ENCODE peak calls at places on chromosomes 5 and 9, in ten cellular contexts. X is H9; E is endodermal cell; A is adipocyte; M is CD8-positive, alpha-beta T cell; W is left ventricle myocardium inferior; V is mucosa of descending colon; C is thoracic aorta; D is K562; O is HepG2. S is an unnamed sample. For H3K4me1, the result is how much of the 10 kb centered on the place peaks cover.

GRCh38 chr5:137761020-137761516 is 6.9 kb upstream of the HNRNPA0 start:
- DNase-seq in X (no peak), E (no peak), A (peak), M (no peak), W (no peak), V (no peak), C (no peak), D (no peak), O (peak), S (no peak)

GRCh38 chr5:176954050-176954449 is 52.5 kb downstream of the UIMC1 start:
- DNase-seq in X (no peak), E (no peak), A (no peak), M (no peak), W (no peak), V (no peak), C (no peak), D (no peak), O (no peak), S (no peak)

GRCh38 chr9:114735732-114736131 is 53.7 kb upstream of the TEX48 start:
- DNase-seq in X (no peak), E (no peak), A (no peak), M (no peak), W (no peak), V (no peak), C (no peak), D (no peak), O (no peak), S (no peak)

GRCh38 chr5:33321026-33321425 is 119.7 kb upstream of the TARS1 start:
- DNase-seq in X (no peak), E (no peak), A (peak), M (no peak), W (no peak), V (no peak), C (peak), D (no peak), O (no peak), S (peak)

GRCh38 chr9:112338561-112338960 is 5.1 kb upstream of the PTBP3 start:
- DNase-seq in X (no peak), E (no peak), A (peak), M (no peak), W (no peak), V (no peak), C (no peak), D (no peak), O (no peak), S (peak)

GRCh38 chr9:135440620-135441019 is 39.0 kb upstream of the PPP1R26 start:
- DNase-seq in X (no peak), E (no peak), A (no peak), M (no peak), W (no peak), V (no peak), C (no peak), D (no peak), O (peak), S (no peak)

GRCh38 chr5:173101245-173101644 is 43.1 kb upstream of the BNIP1 start:
- DNase-seq in X (no peak), E (no peak), A (no peak), M (no peak), W (no peak), V (no peak), C (no peak), D (no peak), O (no peak), S (no peak)

GRCh38 chr9:125663127-125663526 is 43.9 kb downstream of the MAPKAP1 start:
- DNase-seq in X (no peak), E (no peak), A (peak), M (no peak), W (no peak), V (no peak), C (no peak), D (no peak), O (no peak), S (no peak)

GRCh38 chr9:133478851-133479711 is at the start of gene SLC2A6:
- DNase-seq in X (peak), E (peak), A (peak), M (peak), W (peak), V (peak), C (peak), D (peak), O (peak), S (peak)

GRCh38 chr5:30764704-30765103 is 428.8 kb upstream of the CDH6 start:
- DNase-seq in X (no peak), E (no peak), A (peak), M (no peak), W (no peak), V (no peak), C (no peak), D (no peak), O (no peak), S (no peak)

GRCh38 chr5:98108497-98108896 is 665.0 kb upstream of the RGMB start:
- DNase-seq in X (no peak), E (no peak), A (peak), M (no peak), W (no peak), V (no peak), C (no peak), D (no peak), O (no peak), S (no peak)

GRCh38 chr5:115484368-115484767 is 60.2 kb downstream of the FEM1C start:
- DNase-seq in X (no peak), E (no peak), A (no peak), M (no peak), W (no peak), V (no peak), C (no peak), D (no peak), O (no peak), S (no peak)

GRCh38 chr5:134289509-134290113 is 63.7 kb upstream of the PPP2CA start:
- DNase-seq in X (peak), E (peak), A (peak), M (peak), W (no peak), V (no peak), C (no peak), D (peak), O (peak), S (peak)

GRCh38 chr5:171450423-171451246 is 31.2 kb downstream of the FGF18 start:
- DNase-seq in X (peak), E (peak), A (peak), M (peak), W (peak), V (peak), C (peak), D (peak), O (no peak), S (peak)

GRCh38 chr5:91297994-91298393 is 85.1 kb downstream of the ARRDC3 start:
- DNase-seq in X (no peak), E (no peak), A (no peak), M (no peak), W (no peak), V (no peak), C (no peak), D (no peak), O (no peak), S (no peak)

GRCh38 chr5:79109527-79110492 is 1.8 kb upstream of the BHMT start:
- DNase-seq in X (peak), E (peak), A (no peak), M (peak), W (peak), V (peak), C (no peak), D (peak), O (peak), S (peak)

GRCh38 chr9:82491604-82492003 is 503.0 kb downstream of the SPATA31D1 start:
- DNase-seq in X (no peak), E (no peak), A (no peak), M (no peak), W (no peak), V (no peak), C (no peak), D (no peak), O (no peak), S (no peak)

DNA sequence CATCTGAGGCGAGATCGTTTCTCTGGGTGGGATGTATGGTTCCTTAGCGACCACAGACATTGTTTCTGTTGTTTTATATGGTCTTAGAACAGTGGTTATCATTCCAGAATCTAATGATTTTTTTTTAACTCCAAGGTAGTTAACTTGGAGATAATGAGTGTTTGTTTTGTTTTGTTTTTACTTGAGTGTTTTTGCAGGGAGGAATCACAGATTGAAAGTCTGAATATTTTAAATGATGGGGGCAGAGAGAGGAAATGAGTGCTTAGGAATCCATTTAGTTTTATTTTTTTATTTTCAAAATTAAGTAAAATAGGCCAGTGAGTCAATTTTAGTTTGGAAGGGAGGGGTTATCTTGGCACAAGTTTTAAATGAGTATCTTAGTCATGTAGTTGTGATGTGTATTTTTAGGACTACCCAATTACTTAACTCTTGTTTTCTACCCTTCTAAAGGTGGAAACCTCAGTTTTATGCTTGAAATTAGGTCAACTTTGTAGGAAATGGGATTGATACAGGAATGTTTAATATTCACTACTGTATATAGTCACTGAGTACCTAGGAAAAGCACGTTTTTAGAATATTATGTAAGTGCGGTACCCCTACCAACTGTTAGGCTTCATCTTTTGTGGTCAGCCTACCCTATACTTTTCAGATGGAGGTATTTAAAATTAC is 2.0 kb downstream of the UBE2R2 start:
- DNase-seq in X (no peak), E (no peak), A (peak), M (no peak), W (no peak), V (no peak), C (no peak), D (no peak), O (no peak), S (no peak)
- H3K4me1 ChIP-seq in X (under half), E (under half), A (under half), M (under half), W (half or more), V (under half), C (under half), D (under half), O (under half), S (under half)

GRCh38 chr9:79684711-79685575 is 113.2 kb downstream of the TLE4 start:
- DNase-seq in X (no peak), E (no peak), A (peak), M (no peak), W (no peak), V (no peak), C (no peak), D (no peak), O (no peak), S (no peak)

GRCh38 chr9:79688363-79688762 is 116.6 kb downstream of the TLE4 start:
- DNase-seq in X (no peak), E (no peak), A (no peak), M (no peak), W (no peak), V (no peak), C (no peak), D (no peak), O (no peak), S (no peak)

GRCh38 chr9:79685576-79685975 is 113.8 kb downstream of the TLE4 start:
- DNase-seq in X (no peak), E (no peak), A (peak), M (no peak), W (no peak), V (no peak), C (no peak), D (no peak), O (no peak), S (no peak)

GRCh38 chr9:79687131-79687447 is 115.3 kb downstream of the TLE4 start:
- DNase-seq in X (no peak), E (no peak), A (no peak), M (peak), W (no peak), V (no peak), C (no peak), D (no peak), O (no peak), S (no peak)

GRCh38 chr9:79686381-79687130 is 114.8 kb downstream of the TLE4 start:
- DNase-seq in X (no peak), E (no peak), A (peak), M (no peak), W (no peak), V (no peak), C (peak), D (no peak), O (no peak), S (no peak)
- H3K4me1 ChIP-seq in X (under half), E (under half), A (under half), M (under half), W (under half), V (under half), C (under half), D (under half), O (under half), S (under half)

GRCh38 chr9:129994947-129995346 is 48.0 kb downstream of the FNBP1 start:
- DNase-seq in X (no peak), E (no peak), A (peak), M (no peak), W (no peak), V (no peak), C (no peak), D (no peak), O (no peak), S (no peak)
- H3K4me1 ChIP-seq in X (under half), E (under half), A (under half), M (half or more), W (under half), V (under half), C (under half), D (under half), O (under half), S (under half)

GRCh38 chr5:18090177-18090576 is 455.9 kb downstream of the TAF11L14 start:
- DNase-seq in X (no peak), E (no peak), A (no peak), M (no peak), W (no peak), V (no peak), C (no peak), D (no peak), O (no peak), S (no peak)
- H3K4me1 ChIP-seq in X (under half), E (under half), A (under half), M (under half), W (under half), V (under half), C (under half), D (under half), O (under half), S (under half)

DNA sequence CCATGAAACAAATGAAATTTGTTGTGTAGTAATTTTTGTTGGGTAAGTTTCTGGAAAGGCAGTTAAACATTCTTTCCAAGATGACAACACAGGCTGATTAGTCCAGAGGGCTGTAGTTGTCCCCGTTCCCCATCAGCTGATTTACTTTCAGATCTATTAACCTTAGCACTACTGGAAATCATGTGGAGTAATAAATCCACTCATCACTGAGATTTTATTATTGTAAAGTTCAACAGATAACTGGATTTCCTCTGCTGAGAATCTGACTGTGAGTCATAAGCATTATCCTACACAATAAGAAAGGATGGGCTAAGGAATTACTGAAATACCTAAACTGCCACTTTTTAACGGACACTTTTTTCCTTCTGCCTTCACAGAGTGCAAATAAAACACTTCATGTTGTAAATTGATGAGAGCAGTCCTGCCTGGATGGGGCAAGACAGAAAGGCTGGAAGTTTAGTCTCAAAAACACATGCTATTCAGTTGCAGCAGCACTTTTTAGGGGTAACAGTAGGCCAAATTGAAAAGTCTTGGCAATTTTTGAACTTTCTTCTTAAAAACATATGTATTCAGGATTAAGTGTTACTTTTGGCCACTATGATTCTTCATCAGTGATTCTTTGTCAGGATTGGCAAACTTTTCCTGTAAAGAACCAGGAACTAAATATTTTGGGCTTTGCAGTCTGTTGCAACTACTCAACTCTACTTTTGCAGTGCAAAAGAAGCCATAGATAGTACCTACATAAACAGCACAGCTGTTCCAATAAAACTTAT is 7.1 kb downstream of the STOM start:
- DNase-seq in X (no peak), E (no peak), A (peak), M (no peak), W (no peak), V (no peak), C (no peak), D (no peak), O (no peak), S (peak)
- H3K4me1 ChIP-seq in X (under half), E (under half), A (half or more), M (under half), W (half or more), V (under half), C (half or more), D (under half), O (half or more), S (half or more)

GRCh38 chr5:139578348-139578724 is 17.2 kb downstream of the UBE2D2 start:
- DNase-seq in X (no peak), E (no peak), A (no peak), M (no peak), W (no peak), V (no peak), C (no peak), D (no peak), O (no peak), S (no peak)
- H3K4me1 ChIP-seq in X (under half), E (under half), A (under half), M (half or more), W (half or more), V (under half), C (under half), D (under half), O (half or more), S (under half)

DNA sequence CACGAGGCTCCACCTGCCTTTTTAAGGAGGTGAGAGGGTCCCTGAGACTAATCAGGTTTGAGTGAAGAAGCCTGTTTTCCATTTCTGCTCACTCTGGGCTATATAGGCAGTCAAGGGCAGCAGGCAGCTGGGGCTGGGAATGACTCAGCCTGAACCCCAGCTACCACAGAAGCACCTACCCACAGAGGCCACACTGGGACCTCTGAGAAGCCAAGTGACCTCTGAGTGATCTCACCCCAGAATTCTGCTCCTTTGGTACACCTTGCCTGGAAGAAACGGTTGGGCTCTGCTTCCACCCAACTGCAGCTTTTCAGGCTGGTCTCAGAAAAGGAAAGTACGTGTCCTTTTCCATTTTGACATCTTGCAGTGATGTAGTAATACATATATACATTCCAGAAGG is 6.8 kb downstream of the FAM219A start:
- DNase-seq in X (no peak), E (no peak), A (no peak), M (no peak), W (no peak), V (no peak), C (no peak), D (peak), O (no peak), S (no peak)
- H3K4me1 ChIP-seq in X (under half), E (under half), A (under half), M (under half), W (half or more), V (under half), C (under half), D (under half), O (under half), S (under half)

DNA sequence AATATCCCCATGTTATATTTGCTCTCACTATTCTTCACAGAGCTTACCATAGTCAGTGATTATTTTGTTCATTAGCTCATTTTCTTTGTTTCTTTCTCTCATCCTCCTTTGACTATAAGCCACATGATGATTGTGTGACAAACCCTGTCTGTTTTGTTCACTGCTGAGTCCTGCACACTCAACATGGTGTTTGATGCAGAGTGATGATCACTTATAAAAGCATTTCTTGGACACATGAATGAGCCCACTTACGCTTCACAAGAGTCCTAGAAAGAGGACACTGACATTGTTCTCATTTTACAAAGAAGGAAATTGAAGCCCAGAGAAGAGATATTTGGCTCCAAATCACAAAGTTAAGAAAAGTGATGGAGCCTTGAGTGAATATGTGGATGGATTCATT is 13.3 kb downstream of the ABLIM3 start:
- DNase-seq in X (no peak), E (no peak), A (no peak), M (no peak), W (no peak), V (no peak), C (no peak), D (no peak), O (no peak), S (no peak)
- H3K4me1 ChIP-seq in X (under half), E (under half), A (half or more), M (under half), W (half or more), V (under half), C (half or more), D (under half), O (half or more), S (under half)

GRCh38 chr5:58227858-58228257 is 232.0 kb downstream of the PLK2 start:
- DNase-seq in X (no peak), E (no peak), A (no peak), M (no peak), W (no peak), V (no peak), C (no peak), D (no peak), O (no peak), S (no peak)
- H3K4me1 ChIP-seq in X (under half), E (under half), A (under half), M (under half), W (under half), V (under half), C (half or more), D (under half), O (under half), S (under half)

DNA sequence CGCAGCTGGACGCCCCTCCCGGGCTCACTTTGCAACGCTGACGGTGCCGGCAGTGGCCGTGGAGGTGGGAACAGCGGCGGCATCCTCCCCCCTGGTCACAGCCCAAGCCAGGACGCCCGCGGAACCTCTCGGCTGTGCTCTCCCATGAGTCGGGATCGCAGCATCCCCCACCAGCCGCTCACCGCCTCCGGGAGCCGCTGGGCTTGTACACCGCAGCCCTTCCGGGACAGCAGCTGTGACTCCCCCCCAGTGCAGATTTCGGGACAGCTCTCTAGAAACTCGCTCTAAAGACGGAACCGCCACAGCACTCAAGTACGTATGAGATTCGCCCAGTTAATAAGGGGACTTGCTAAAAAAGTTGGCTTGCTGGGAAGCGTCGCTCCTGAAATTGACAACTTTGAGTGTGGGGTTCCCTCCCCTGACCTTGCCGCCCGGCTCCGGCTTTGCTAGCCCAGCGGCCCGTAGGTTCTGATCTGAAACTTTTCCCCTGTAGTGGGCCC is 461 bp downstream of the NR4A3 start:
- DNase-seq in X (no peak), E (no peak), A (no peak), M (peak), W (no peak), V (no peak), C (no peak), D (no peak), O (no peak), S (no peak)
- H3K4me1 ChIP-seq in X (under half), E (under half), A (under half), M (under half), W (half or more), V (under half), C (under half), D (under half), O (under half), S (under half)